ENCODE peak calls at places on chromosomes 7 and 10, in four cellular contexts. W is GM10248, S is body of pancreas, Z is amniotic epithelial cell. N is an unnamed sample.

GRCh38 chr7:66150471-66150870 is 35.8 kb downstream of the CRCP start:
- DNase-seq in Z (peak; percentile 89), W (no peak), S (peak; percentile 65), N (no peak)

GRCh38 chr10:116272497-116273221 is at the start of gene GFRA1:
- DNase-seq in S (peak; percentile 8), W (peak; percentile 22), Z (no peak), N (no peak)

GRCh38 chr7:30074422-30075030 is 46.3 kb downstream of the PLEKHA8 start:
- DNase-seq in Z (peak; percentile 62), S (peak; percentile 6), W (no peak), N (no peak)

GRCh38 chr7:106041140-106041717 is 70.9 kb downstream of the SYPL1 start:
- DNase-seq in W (peak; percentile 66), Z (peak; percentile 27), S (peak; percentile 36), N (no peak)

GRCh38 chr7:149209518-149210269 is 14.3 kb downstream of the ZNF282 start:
- DNase-seq in W (peak; percentile 70), S (peak; percentile 24), Z (peak; percentile 85), N (peak; percentile 18)

GRCh38 chr7:130154501-130155317 is 50.5 kb downstream of the TMEM209 start:
- DNase-seq in S (peak; percentile 81), Z (no peak), W (no peak), N (no peak)

GRCh38 chr7:96723622-96724021 is 14.0 kb upstream of the SEM1 start:
- DNase-seq in W (no peak), S (no peak), Z (no peak), N (no peak)

GRCh38 chr10:3043512-3044368 is 23.6 kb upstream of the PFKP start:
- DNase-seq in W (peak; percentile 75), S (peak; percentile 67), Z (peak; percentile 79), N (no peak)

GRCh38 chr7:32670105-32670504 is 174.8 kb downstream of the AVL9 start:
- DNase-seq in S (no peak), W (no peak), Z (peak; percentile 70), N (no peak)

GRCh38 chr7:72406820-72407403 is 5.2 kb downstream of the CALN1 start:
- DNase-seq in Z (no peak), S (no peak), W (no peak), N (no peak)

GRCh38 chr10:73946253-73947145 is 35.6 kb downstream of the PLAU start:
- DNase-seq in Z (no peak), W (no peak), S (no peak), N (no peak)

GRCh38 chr10:52314822-52315552 is 906 bp downstream of the DKK1 start:
- DNase-seq in W (no peak), S (no peak), Z (peak; percentile 33), N (no peak)

GRCh38 chr10:6843477-6843876 is 263.4 kb upstream of the PRKCQ start:
- DNase-seq in W (no peak), Z (no peak), S (peak; percentile 4), N (no peak)

GRCh38 chr10:71551970-71552369 is 155.2 kb downstream of the CDH23 start:
- DNase-seq in S (no peak), W (no peak), Z (no peak), N (no peak)

GRCh38 chr7:36215017-36215621 is 62.1 kb downstream of the EEPD1 start:
- DNase-seq in Z (no peak), W (no peak), S (no peak), N (no peak)

GRCh38 chr7:39153647-39154046 is 175.9 kb downstream of the POU6F2 start:
- DNase-seq in S (no peak), Z (no peak), W (no peak), N (no peak)

GRCh38 chr7:157397751-157398691 is 61.2 kb downstream of the DNAJB6 start:
- DNase-seq in W (no peak), Z (peak; percentile 85), S (peak; percentile 31), N (no peak)

GRCh38 chr7:158446281-158446680 is 141.3 kb downstream of the PTPRN2 start:
- DNase-seq in W (no peak), S (no peak), Z (no peak), N (no peak)

GRCh38 chr10:30459283-30459682 is 25.3 kb downstream of the MAP3K8 start:
- DNase-seq in S (peak; percentile 65), W (no peak), Z (no peak), N (no peak)

GRCh38 chr7:87599336-87599735 is 1.3 kb downstream of the ABCB1 start:
- DNase-seq in W (peak; percentile 75), S (peak; percentile 25), Z (no peak), N (peak; percentile 78)

GRCh38 chr7:112452102-112452888 is 2.0 kb downstream of the IFRD1 start:
- DNase-seq in Z (peak; percentile 41), W (peak; percentile 28), S (peak; percentile 46), N (no peak)

GRCh38 chr7:12067156-12067831 is 143.8 kb upstream of the TMEM106B start:
- DNase-seq in S (peak; percentile 62), W (peak; percentile 18), Z (peak; percentile 65), N (peak; percentile 12)

GRCh38 chr10:128869101-128869712 is 597.8 kb upstream of the MGMT start:
- DNase-seq in S (no peak), Z (no peak), W (no peak), N (no peak)

GRCh38 chr7:151590071-151590800 is 70.5 kb upstream of the RHEB start:
- DNase-seq in S (no peak), W (no peak), Z (no peak), N (peak; percentile 51)

GRCh38 chr7:36691983-36692382 is 32.3 kb downstream of the AOAH start:
- DNase-seq in W (no peak), S (no peak), Z (no peak), N (no peak)

N was measured in GM12864.